ENCODE peak calls at places on chromosomes 11 and 22, in five cellular contexts. Y, O, C, L and D are unnamed samples.

GRCh38 chr11:111393585-111393984 is 14.5 kb upstream of the POU2AF1 start:
- DNase-seq in C (no peak), O (no peak), Y (no peak), L (no peak), D (no peak)

GRCh38 chr11:128904872-128905344 is 13.8 kb downstream of the KCNJ5 start:
- DNase-seq in L (no peak), O (no peak), Y (peak; percentile 81), C (peak; percentile 48), D (no peak)

GRCh38 chr11:76506833-76507232 is 62.0 kb downstream of the EMSY start:
- DNase-seq in O (no peak), C (no peak), L (no peak), Y (no peak), D (no peak)

GRCh38 chr11:119671048-119671447 is 58.0 kb downstream of the NECTIN1 start:
- DNase-seq in C (peak; percentile 89), O (peak; percentile 88), Y (no peak), L (peak; percentile 56), D (no peak)

GRCh38 chr11:90558328-90558865 is 335.5 kb upstream of the CHORDC1 start:
- DNase-seq in L (no peak), Y (no peak), C (no peak), O (no peak), D (no peak)

GRCh38 chr11:27571151-27571840 is 64.7 kb upstream of the LIN7C start:
- DNase-seq in L (no peak), Y (no peak), C (no peak), O (peak; percentile 75), D (no peak)

GRCh38 chr22:45246060-45246985 is 5.6 kb upstream of the KIAA0930 start:
- DNase-seq in C (no peak), O (peak; percentile 94), Y (peak; percentile 70), L (no peak), D (no peak)

GRCh38 chr11:124467376-124468061 is 22.0 kb upstream of the OR8B8 start:
- DNase-seq in O (no peak), Y (no peak), L (no peak), C (no peak), D (no peak)

GRCh38 chr11:94243571-94244229 is 60.7 kb upstream of the IZUMO1R start:
- DNase-seq in L (no peak), Y (no peak), O (no peak), C (no peak), D (no peak)

GRCh38 chr11:28566643-28567042 is 458.5 kb downstream of the METTL15 start:
- DNase-seq in L (peak; percentile 38), C (peak; percentile 78), Y (peak; percentile 95), O (peak; percentile 92), D (no peak)

GRCh38 chr11:121733858-121734257 is 281.1 kb upstream of the SORL1-AS1 start:
- DNase-seq in O (no peak), C (no peak), L (no peak), Y (no peak), D (no peak)

GRCh38 chr11:57311109-57311936 is 13.4 kb downstream of the TNKS1BP1 start:
- DNase-seq in O (peak; percentile 94), Y (peak; percentile 97), C (peak; percentile 92), L (peak; percentile 93), D (no peak)

GRCh38 chr11:76609736-76610370 is 60.7 kb downstream of the LRRC32 start:
- DNase-seq in C (no peak), L (no peak), O (no peak), Y (peak; percentile 53), D (no peak)

GRCh38 chr11:68120212-68121066 is 749 bp downstream of the CHKA start:
- DNase-seq in Y (peak; percentile 84), C (peak; percentile 52), L (no peak), O (no peak), D (peak; percentile 66)

GRCh38 chr11:116180806-116181600 is 591.8 kb downstream of the BUD13 start:
- DNase-seq in O (no peak), C (no peak), L (no peak), Y (peak; percentile 41), D (no peak)

GRCh38 chr11:99418927-99419707 is 398.4 kb downstream of the CNTN5 start:
- DNase-seq in C (no peak), L (no peak), O (no peak), Y (no peak), D (no peak)

GRCh38 chr22:23704829-23705228 is 14.0 kb downstream of the RGL4 start:
- DNase-seq in L (no peak), Y (no peak), C (no peak), O (no peak), D (no peak)

DNA sequence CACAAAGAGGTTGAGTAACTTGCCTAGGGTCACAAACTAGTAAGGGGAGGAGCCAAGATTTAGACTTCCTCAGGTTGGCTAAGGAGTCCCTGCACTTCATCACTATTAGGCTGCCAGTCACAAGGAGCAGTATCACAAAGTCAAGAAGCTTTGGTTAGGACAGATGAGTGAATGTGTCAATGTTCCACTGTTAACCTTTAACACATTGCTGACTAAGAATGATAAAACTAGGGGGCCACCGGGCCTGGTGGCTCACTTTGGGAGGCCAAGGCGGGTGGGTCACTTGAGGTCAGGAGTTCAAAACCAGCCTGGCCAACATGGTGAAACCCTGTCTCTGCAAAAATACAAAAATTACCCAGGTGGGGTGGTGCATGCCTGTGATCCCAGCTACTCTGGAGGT is 32.0 kb downstream of the TMEM123 start:
- DNase-seq in O (no peak), C (no peak), L (no peak), Y (no peak), D (no peak)
- H3K27ac ChIP-seq in O (no peak overlapping the region), C (no peak overlapping the region), L (peak overlapping the region; percentile 61), Y (peak overlapping the region; percentile 87), D (no peak overlapping the region)

GRCh38 chr11:73170140-73170539 is 28.0 kb upstream of the FCHSD2 start:
- DNase-seq in L (no peak), Y (peak; percentile 63), O (no peak), C (no peak), D (no peak)
- H3K27ac ChIP-seq in L (no peak overlapping the region), Y (no peak overlapping the region), O (no peak overlapping the region), C (peak overlapping the region; percentile 86), D (no peak overlapping the region)

DNA sequence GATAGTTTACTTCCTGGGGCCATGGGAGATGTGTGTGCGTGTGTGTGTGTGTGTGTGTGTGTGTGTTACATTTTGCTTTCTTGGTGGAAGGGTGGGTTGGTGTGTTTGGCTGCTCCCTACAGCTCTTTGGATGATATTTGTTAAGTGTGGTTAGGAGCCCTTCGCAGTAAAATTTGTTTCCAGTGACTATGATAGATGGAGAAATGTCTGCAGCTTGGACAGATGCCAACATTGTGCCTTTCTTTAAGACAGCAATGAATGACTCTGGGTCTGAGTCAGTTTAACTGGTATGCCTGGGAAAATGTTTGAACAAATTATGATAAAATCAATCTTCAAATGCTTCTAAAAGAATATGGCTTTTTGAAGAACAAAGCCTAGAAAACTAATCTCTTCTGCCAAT is 102.7 kb upstream of the TRPC6 start:
- DNase-seq in O (no peak), C (no peak), Y (no peak), L (no peak), D (no peak)
- H3K27ac ChIP-seq in O (no peak overlapping the region), C (no peak overlapping the region), Y (no peak overlapping the region), L (no peak overlapping the region), D (no peak overlapping the region)

GRCh38 chr11:78349614-78350013 is 68.0 kb downstream of the GAB2 start:
- DNase-seq in C (no peak), O (no peak), Y (no peak), L (no peak), D (no peak)
- H3K27ac ChIP-seq in C (peak overlapping the region; percentile 90), O (peak overlapping the region; percentile 66), Y (no peak overlapping the region), L (peak overlapping the region; percentile 89), D (peak overlapping the region; percentile 60)

DNA sequence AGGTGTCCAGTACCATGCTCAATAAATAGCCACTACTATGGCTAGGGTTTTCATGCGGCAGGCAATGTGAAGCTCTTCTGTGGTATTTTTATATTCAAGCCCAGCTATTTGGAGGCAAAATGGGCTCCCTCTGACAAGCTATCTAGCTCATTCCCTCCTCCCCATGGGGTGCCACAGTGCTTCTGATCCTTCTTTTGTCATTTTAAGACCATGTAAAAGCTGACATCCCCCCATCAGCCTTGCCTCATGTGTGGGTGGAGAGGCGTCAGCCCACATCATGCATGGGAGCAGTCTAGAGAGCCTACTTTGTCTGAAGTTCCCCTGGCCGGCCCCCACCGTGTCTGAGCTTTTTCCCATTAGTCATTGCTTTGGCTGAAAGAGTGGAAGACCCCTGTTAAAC is 59.8 kb downstream of the NAV2 start:
- DNase-seq in C (no peak), L (no peak), O (no peak), Y (peak; percentile 91), D (no peak)
- H3K27ac ChIP-seq in C (no peak overlapping the region), L (no peak overlapping the region), O (no peak overlapping the region), Y (peak overlapping the region; percentile 46), D (no peak overlapping the region)